ENCODE peak calls at places on chromosomes 7 and 10, in nine cellular contexts. H, W, Z, S, Q, X, O, J and D are unnamed samples.

GRCh38 chr7:151754142-151754590 is 122.7 kb downstream of the PRKAG2 start:
- DNase-seq in X (no peak), O (peak; percentile 77), S (peak; percentile 85), W (peak; percentile 74), Z (peak; percentile 89), J (peak; percentile 93), H (peak; percentile 80), Q (peak; percentile 86), D (peak; percentile 91)

GRCh38 chr7:124840435-124840834 is 74.8 kb upstream of the GPR37 start:
- DNase-seq in X (no peak), S (peak; percentile 25), H (no peak), W (no peak), O (no peak), Q (no peak), Z (peak; percentile 7), J (no peak), D (no peak)

GRCh38 chr10:87844837-87845623 is 18.3 kb downstream of the KLLN start:
- DNase-seq in Q (no peak), W (no peak), X (no peak), S (no peak), H (no peak), O (no peak), J (no peak), Z (peak; percentile 9), D (no peak)

GRCh38 chr10:86824151-86824550 is 67.7 kb downstream of the BMPR1A start:
- DNase-seq in J (no peak), X (no peak), W (no peak), Z (no peak), O (no peak), S (no peak), H (no peak), Q (no peak), D (no peak)

GRCh38 chr10:31972519-31973041 is 43.9 kb upstream of the ARHGAP12 start:
- DNase-seq in J (no peak), Z (no peak), O (peak; percentile 71), W (no peak), S (no peak), X (no peak), Q (no peak), H (no peak), D (no peak)

GRCh38 chr7:150393325-150393724 is 14.2 kb downstream of the ZNF775 start:
- DNase-seq in Z (no peak), H (no peak), Q (no peak), X (no peak), S (no peak), J (no peak), O (no peak), W (peak; percentile 56), D (no peak)

GRCh38 chr10:47288236-47288635 is 11.8 kb upstream of the GDF10 start:
- DNase-seq in S (no peak), W (no peak), Q (no peak), Z (no peak), X (no peak), J (no peak), O (no peak), H (no peak), D (peak; percentile 27)

GRCh38 chr10:133357293-133358151 is at the start of gene FUOM:
- DNase-seq in S (peak; percentile 99), J (peak; percentile 93), W (peak; percentile 58), H (no peak), Q (peak; percentile 95), O (peak; percentile 88), X (no peak), Z (peak; percentile 79), D (no peak)

GRCh38 chr7:99395616-99396327 is 12.6 kb downstream of the PDAP1 start:
- DNase-seq in O (no peak), Q (no peak), J (no peak), S (no peak), X (no peak), Z (no peak), H (no peak), W (no peak), D (no peak)

GRCh38 chr7:99392046-99392445 is 16.4 kb downstream of the PDAP1 start:
- DNase-seq in S (no peak), O (no peak), Z (no peak), H (no peak), Q (no peak), W (peak; percentile 41), J (no peak), X (no peak), D (no peak)

GRCh38 chr7:99394188-99394502 is 14.3 kb downstream of the PDAP1 start:
- DNase-seq in S (no peak), W (no peak), Z (no peak), J (no peak), X (no peak), H (no peak), Q (no peak), O (no peak), D (no peak)

GRCh38 chr7:99392659-99393362 is 15.6 kb downstream of the PDAP1 start:
- DNase-seq in Z (no peak), Q (peak; percentile 91), J (peak; percentile 94), W (peak; percentile 91), H (peak; percentile 81), X (no peak), O (peak; percentile 76), S (peak; percentile 95), D (peak; percentile 91)

GRCh38 chr7:99393363-99394187 is 14.8 kb downstream of the PDAP1 start:
- DNase-seq in Z (no peak), O (peak; percentile 56), H (peak; percentile 34), S (peak; percentile 96), W (no peak), Q (peak; percentile 93), X (no peak), J (peak; percentile 81), D (peak; percentile 84)
- TF ChIP-seq EP300 in Z (no peak), O (no peak), H (no peak), S (no peak), W (no peak), Q (no peak), X (no peak), J (no peak), D (no peak)

GRCh38 chr10:95508730-95509129 is 52.4 kb downstream of the SORBS1 start:
- DNase-seq in Q (no peak), H (no peak), O (no peak), Z (peak; percentile 28), W (no peak), J (no peak), X (no peak), S (no peak), D (no peak)

GRCh38 chr10:95505641-95506040 is 55.5 kb downstream of the SORBS1 start:
- DNase-seq in X (no peak), H (no peak), Z (no peak), O (no peak), Q (no peak), W (no peak), S (no peak), J (no peak), D (no peak)

GRCh38 chr10:95505084-95505610 is 56.0 kb downstream of the SORBS1 start:
- DNase-seq in S (no peak), X (no peak), Q (no peak), O (no peak), H (no peak), W (no peak), Z (no peak), J (no peak), D (no peak)

GRCh38 chr10:95504187-95504800 is 56.9 kb downstream of the SORBS1 start:
- DNase-seq in X (no peak), S (no peak), O (peak; percentile 28), H (no peak), W (no peak), J (no peak), Z (no peak), Q (no peak), D (no peak)

GRCh38 chr10:95506056-95506737 is 55.0 kb downstream of the SORBS1 start:
- DNase-seq in X (no peak), H (no peak), J (no peak), S (no peak), O (no peak), Z (no peak), Q (no peak), W (no peak), D (no peak)
- TF ChIP-seq POLR2AphosphoS5 in X (no peak), H (no peak), J (no peak), S (no peak), O (no peak), Z (no peak), Q (no peak), W (no peak), D (peak; percentile 25)

GRCh38 chr10:74333174-74333573 is 182.2 kb downstream of the ADK start:
- DNase-seq in J (no peak), Z (no peak), O (no peak), X (no peak), W (no peak), H (no peak), Q (no peak), S (peak; percentile 15), D (no peak)

GRCh38 chr10:74334221-74334620 is 183.2 kb downstream of the ADK start:
- DNase-seq in Z (no peak), S (no peak), H (no peak), O (no peak), X (no peak), W (no peak), J (no peak), Q (no peak), D (no peak)

GRCh38 chr10:74332398-74332797 is 181.4 kb downstream of the ADK start:
- DNase-seq in Z (no peak), J (no peak), H (no peak), Q (no peak), S (no peak), O (no peak), W (no peak), X (no peak), D (no peak)

DNA sequence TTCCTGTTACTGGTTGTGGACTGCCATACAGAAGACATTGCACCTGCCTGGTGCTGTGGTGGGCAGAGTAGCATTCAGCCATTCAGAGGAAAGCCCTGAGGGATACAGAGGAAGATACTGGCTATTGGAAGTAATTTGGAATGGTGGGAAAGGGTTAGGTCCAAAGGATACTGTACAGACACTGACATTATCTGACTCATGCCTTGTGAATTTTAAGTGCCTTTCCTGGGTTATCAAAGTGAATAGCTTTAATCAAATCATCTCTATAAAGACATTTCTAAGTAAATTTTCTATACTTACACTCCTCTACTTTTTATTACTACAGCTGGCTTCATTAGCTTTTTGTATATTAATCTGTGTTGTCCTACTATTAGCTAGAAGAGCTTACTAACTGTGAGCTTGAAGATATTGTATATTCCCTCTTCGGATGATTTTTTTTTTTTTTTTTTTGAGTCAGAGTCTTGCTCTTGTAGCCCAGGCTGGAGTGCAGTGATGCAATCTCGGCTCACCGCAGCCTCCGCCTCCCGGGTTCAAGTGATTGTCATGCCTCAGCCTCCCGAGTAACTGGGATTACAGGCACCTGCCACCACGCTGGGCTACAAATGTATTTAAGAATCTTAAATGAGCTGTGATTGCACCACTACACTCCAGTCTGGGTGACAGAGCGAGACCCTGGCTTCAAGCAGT is 186.5 kb downstream of the ADK start:
- DNase-seq in W (no peak), Q (no peak), X (no peak), H (no peak), S (no peak), O (no peak), J (peak; percentile 17), Z (no peak), D (no peak)
- TF ChIP-seq EP300 in W (no peak), Q (no peak), X (no peak), H (no peak), S (peak; percentile 51), O (no peak), J (no peak), Z (no peak), D (no peak)

DNA sequence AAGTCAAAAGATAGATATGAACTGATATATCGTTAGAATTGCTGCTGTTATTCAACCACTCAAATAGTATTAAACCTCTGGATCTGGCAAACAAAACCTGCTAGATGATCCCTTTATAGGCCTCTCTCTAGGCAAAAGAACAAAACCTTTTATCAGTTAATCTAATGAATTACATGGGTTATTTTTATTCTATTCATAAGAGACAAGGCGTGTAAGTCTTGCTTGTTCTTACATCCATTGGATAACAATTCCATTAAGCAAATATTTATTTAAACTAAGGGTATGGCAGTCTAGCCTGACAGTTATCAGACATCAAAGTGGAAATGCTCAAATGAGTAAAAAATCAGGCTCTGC is 16.6 kb upstream of the ADRB1 start:
- DNase-seq in W (no peak), H (no peak), J (no peak), Q (no peak), S (no peak), O (no peak), Z (no peak), X (no peak), D (no peak)
- TF ChIP-seq POLR2AphosphoS5 in W (no peak), H (no peak), J (no peak), Q (no peak), S (no peak), O (no peak), Z (no peak), X (no peak), D (no peak)